ENCODE peak calls at places on chromosomes 11 and 22, in seven cellular contexts. K is T-cell; F is aorta; O is stimulated activated CD8-positive, alpha-beta memory T cell treated with anti-CD3 and anti-CD28 coated beads, Interleukin-15, amount 100 ng/mL, for 24 hours; M is AG09309; Q is cardiac fibroblast; V is stimulated activated CD4-positive, alpha-beta T cell treated with anti-CD3 and anti-CD28 coated beads, Interleukin-1b, Interleukin-23, amount 100 ng/mL, for 1 hour. H is an unnamed sample.

GRCh38 chr11:57426439-57426753 is 525 bp downstream of the SLC43A3 start:
- DNase-seq in O (no peak), K (no peak), V (no peak), Q (no peak), M (no peak), F (no peak), H (no peak)

GRCh38 chr11:35389897-35390462 is 29.4 kb downstream of the SLC1A2 start:
- DNase-seq in V (no peak), M (no peak), F (no peak), O (no peak), Q (no peak), K (no peak), H (no peak)

GRCh38 chr22:42814215-42814614 is 42.9 kb downstream of the ARFGAP3 start:
- DNase-seq in Q (peak; percentile 29), V (no peak), F (no peak), K (no peak), O (no peak), M (no peak), H (no peak)

GRCh38 chr11:85822814-85823213 is 11.9 kb upstream of the SYTL2 start:
- DNase-seq in V (no peak), Q (no peak), K (no peak), O (no peak), F (no peak), M (no peak), H (no peak)

GRCh38 chr11:67353317-67354313 is at the start of gene POLD4:
- DNase-seq in V (peak; percentile 89), K (peak; percentile 95), M (peak; percentile 82), Q (peak; percentile 98), F (peak; percentile 100), O (peak; percentile 85), H (peak; percentile 87)

GRCh38 chr11:454043-454442 is 4.0 kb downstream of the PTDSS2 start:
- DNase-seq in O (no peak), K (no peak), Q (no peak), V (no peak), M (no peak), F (no peak), H (no peak)

GRCh38 chr11:1348146-1348545 is 38.7 kb upstream of the TOLLIP start:
- DNase-seq in V (no peak), F (no peak), M (no peak), O (no peak), Q (no peak), K (no peak), H (no peak)

GRCh38 chr22:42967933-42968332 is 47.0 kb downstream of the PACSIN2 start:
- DNase-seq in K (no peak), V (no peak), F (peak; percentile 77), O (no peak), M (no peak), Q (no peak), H (no peak)

GRCh38 chr11:113401718-113402117 is 14.1 kb downstream of the ANKK1 start:
- DNase-seq in V (no peak), F (peak; percentile 65), K (no peak), Q (peak; percentile 51), O (no peak), M (peak; percentile 10), H (no peak)

GRCh38 chr11:15128621-15129020 is 13.9 kb downstream of the INSC start:
- DNase-seq in M (no peak), F (no peak), K (no peak), Q (no peak), O (no peak), V (no peak), H (no peak)

GRCh38 chr11:69131644-69132300 is 24.0 kb upstream of the SMIM38 start:
- DNase-seq in K (no peak), O (no peak), M (peak; percentile 31), Q (peak; percentile 78), V (no peak), F (peak; percentile 70), H (peak; percentile 15)

H was measured in GM04503.